ENCODE peak calls at places on chromosomes 16 and 17, in five cellular contexts. G, P, Y, W and S are unnamed samples.

GRCh38 chr16:3131755-3132377 is 3.0 kb upstream of the ZNF213 start:
- DNase-seq in G (no peak), P (no peak), Y (no peak), W (peak), S (peak)

GRCh38 chr17:77594416-77595209 is 363.9 kb upstream of the TNRC6C start:
- DNase-seq in G (no peak), P (no peak), Y (no peak), W (no peak), S (no peak)

GRCh38 chr17:8161289-8162231 is 1.2 kb downstream of the VAMP2 start:
- DNase-seq in G (no peak), P (no peak), Y (no peak), W (no peak), S (no peak)

GRCh38 chr17:7083592-7083991 is 3.5 kb upstream of the CLEC10A start:
- DNase-seq in G (no peak), P (no peak), Y (no peak), W (no peak), S (no peak)

GRCh38 chr17:78496311-78496710 is 80.9 kb downstream of the DNAH17 start:
- DNase-seq in G (no peak), P (no peak), Y (no peak), W (no peak), S (no peak)

GRCh38 chr17:50186661-50187402 is 14.6 kb downstream of the COL1A1 start:
- DNase-seq in G (no peak), P (no peak), Y (no peak), W (no peak), S (no peak)

GRCh38 chr17:47829870-47830269 is 1.5 kb downstream of the MRPL10 start:
- DNase-seq in G (no peak), P (no peak), Y (peak), W (no peak), S (no peak)

GRCh38 chr16:78200023-78200389 is 100.6 kb downstream of the WWOX start:
- DNase-seq in G (no peak), P (no peak), Y (no peak), W (no peak), S (no peak)

GRCh38 chr16:3490911-3491629 is 4.2 kb downstream of the C16orf90 start:
- DNase-seq in G (no peak), P (no peak), Y (no peak), W (no peak), S (peak)

GRCh38 chr17:68578236-68578635 is 22.9 kb downstream of the FAM20A start:
- DNase-seq in G (no peak), P (no peak), Y (no peak), W (no peak), S (no peak)

GRCh38 chr17:38554430-38555350 is 51.1 kb downstream of the SRCIN1 start:
- DNase-seq in G (no peak), P (no peak), Y (no peak), W (no peak), S (no peak)

GRCh38 chr17:31835984-31836383 is 23.1 kb downstream of the COPRS start:
- DNase-seq in G (no peak), P (no peak), Y (no peak), W (no peak), S (no peak)

GRCh38 chr16:56795011-56795410 is 65.1 kb downstream of the NUP93 start:
- DNase-seq in G (no peak), P (no peak), Y (no peak), W (no peak), S (no peak)

GRCh38 chr17:66398059-66398458 is 95.6 kb downstream of the PRKCA start:
- DNase-seq in G (no peak), P (no peak), Y (no peak), W (no peak), S (no peak)

GRCh38 chr16:56858375-56858774 is 6.6 kb upstream of the SLC12A3 start:
- DNase-seq in G (no peak), P (no peak), Y (no peak), W (no peak), S (no peak)

GRCh38 chr17:52030096-52030495 is 128.4 kb downstream of the CA10 start:
- DNase-seq in G (no peak), P (no peak), Y (no peak), W (no peak), S (no peak)

GRCh38 chr16:66408181-66409048 is 18.7 kb upstream of the BEAN1 start:
- DNase-seq in G (peak), P (no peak), Y (no peak), W (peak), S (peak)

GRCh38 chr16:55842369-55843104 is 9.6 kb upstream of the CES1 start:
- DNase-seq in G (no peak), P (peak), Y (no peak), W (peak), S (peak)

GRCh38 chr17:76598004-76598439 is 12.4 kb upstream of the ST6GALNAC2 start:
- DNase-seq in G (no peak), P (no peak), Y (no peak), W (no peak), S (peak)

GRCh38 chr16:188674-189073 is 8.4 kb downstream of the HBQ1 start:
- DNase-seq in G (no peak), P (no peak), Y (no peak), W (no peak), S (peak)

GRCh38 chr16:59527206-59527997 is 793.3 kb upstream of the GOT2 start:
- DNase-seq in G (no peak), P (no peak), Y (no peak), W (no peak), S (no peak)

GRCh38 chr17:80872011-80872929 is 119.4 kb upstream of the CHMP6 start:
- DNase-seq in G (no peak), P (no peak), Y (no peak), W (no peak), S (no peak)

GRCh38 chr17:43619696-43620095 is 42.0 kb downstream of the MEOX1 start:
- DNase-seq in G (no peak), P (no peak), Y (no peak), W (no peak), S (no peak)

GRCh38 chr16:9039208-9039607 is 52.2 kb upstream of the HAPSTR1 start:
- DNase-seq in G (no peak), P (no peak), Y (no peak), W (no peak), S (no peak)

GRCh38 chr17:4179071-4179470 is 36.1 kb downstream of the CYB5D2 start:
- DNase-seq in G (no peak), P (no peak), Y (no peak), W (no peak), S (no peak)

GRCh38 chr17:62098623-62099231 is 33.6 kb upstream of the MED13 start:
- DNase-seq in G (no peak), P (peak), Y (no peak), W (no peak), S (no peak)

GRCh38 chr17:45332989-45333701 is 16.3 kb upstream of the MAP3K14 start:
- DNase-seq in G (peak), P (no peak), Y (no peak), W (no peak), S (no peak)

GRCh38 chr17:61218438-61218837 is 181.2 kb upstream of the TBX2 start:
- DNase-seq in G (no peak), P (no peak), Y (no peak), W (no peak), S (no peak)

GRCh38 chr17:58307468-58308172 is 21.0 kb downstream of the TSPOAP1 start:
- DNase-seq in G (no peak), P (no peak), Y (no peak), W (no peak), S (no peak)

GRCh38 chr16:85173077-85173980 is 61.1 kb upstream of the CIBAR2 start:
- DNase-seq in G (no peak), P (no peak), Y (no peak), W (peak), S (no peak)

GRCh38 chr17:16100737-16101400 is 101.2 kb downstream of the TTC19 start:
- DNase-seq in G (no peak), P (no peak), Y (no peak), W (no peak), S (no peak)

GRCh38 chr17:29148257-29148789 is 31.9 kb downstream of the MYO18A start:
- DNase-seq in G (no peak), P (no peak), Y (no peak), W (no peak), S (no peak)